ENCODE peak calls at places on chromosomes 3 and 15, in four cellular contexts. L is AG04450, O is choroid plexus epithelial cell, V is OCI-LY7. Z is an unnamed sample.

GRCh38 chr3:48564022-48564421 is 441 bp upstream of the UCN2 start:
- DNase-seq in O (peak; percentile 56), L (no peak), V (no peak), Z (no peak)

GRCh38 chr15:66603301-66604179 is 37.7 kb upstream of the LCTL start:
- DNase-seq in L (peak; percentile 39), V (peak; percentile 83), O (peak; percentile 73), Z (peak; percentile 78)

GRCh38 chr3:25291524-25291923 is 136.5 kb upstream of the RARB start:
- DNase-seq in O (no peak), V (no peak), L (no peak), Z (no peak)

GRCh38 chr15:94375997-94376396 is 144.6 kb downstream of the MCTP2 start:
- DNase-seq in V (peak; percentile 13), L (no peak), O (no peak), Z (no peak)

GRCh38 chr3:98972155-98972554 is 70.7 kb upstream of the DCBLD2 start:
- DNase-seq in L (peak; percentile 86), V (no peak), O (peak; percentile 95), Z (no peak)

GRCh38 chr3:140152851-140153640 is 218.1 kb downstream of the CLSTN2 start:
- DNase-seq in L (no peak), V (no peak), O (no peak), Z (no peak)

GRCh38 chr15:67039349-67040075 is 25.9 kb upstream of the SMAD3 start:
- DNase-seq in V (no peak), L (no peak), O (no peak), Z (no peak)

GRCh38 chr3:54857343-54857742 is 70.5 kb downstream of the LRTM1 start:
- DNase-seq in V (no peak), L (no peak), O (no peak), Z (no peak)

GRCh38 chr3:12470111-12470510 is 14.2 kb upstream of the TSEN2 start:
- DNase-seq in L (no peak), V (no peak), O (no peak), Z (no peak)

GRCh38 chr15:85865070-85865684 is 70.5 kb upstream of the KLHL25 start:
- DNase-seq in O (peak; percentile 74), V (peak; percentile 39), L (no peak), Z (peak; percentile 53)

GRCh38 chr3:162586591-162586990 is 1090.0 kb downstream of the OTOL1 start:
- DNase-seq in V (no peak), L (peak; percentile 18), O (peak; percentile 86), Z (no peak)

GRCh38 chr3:32857921-32858320 is 40.1 kb downstream of the TRIM71 start:
- DNase-seq in V (no peak), L (no peak), O (no peak), Z (no peak)

GRCh38 chr15:77021803-77022381 is 27.0 kb downstream of the PSTPIP1 start:
- DNase-seq in V (no peak), L (no peak), O (peak; percentile 62), Z (no peak)

GRCh38 chr15:83746231-83746630 is 92.3 kb downstream of the ADAMTSL3 start:
- DNase-seq in O (no peak), V (no peak), L (no peak), Z (no peak)

GRCh38 chr3:140585828-140586227 is 92.0 kb upstream of the TRIM42 start:
- DNase-seq in O (peak; percentile 86), V (no peak), L (no peak), Z (no peak)

GRCh38 chr3:42369304-42369703 is 41.1 kb downstream of the LYZL4 start:
- DNase-seq in O (peak; percentile 32), V (no peak), L (no peak), Z (peak; percentile 29)

GRCh38 chr15:43998607-43999006 is 171.8 kb downstream of the WDR76 start:
- DNase-seq in O (peak; percentile 63), L (peak; percentile 29), V (no peak), Z (no peak)

GRCh38 chr3:167941234-167941995 is 154.3 kb downstream of the GOLIM4 start:
- DNase-seq in O (peak; percentile 91), L (peak; percentile 78), V (no peak), Z (no peak)

GRCh38 chr15:94844533-94845390 is 613.4 kb downstream of the MCTP2 start:
- DNase-seq in L (no peak), V (no peak), O (peak; percentile 50), Z (no peak)

GRCh38 chr3:64975138-64975537 is 287.3 kb upstream of the ADAMTS9 start:
- DNase-seq in V (no peak), L (no peak), O (no peak), Z (no peak)

GRCh38 chr3:141959531-141959920 is 83.1 kb downstream of the ATP1B3 start:
- DNase-seq in O (no peak), L (no peak), V (no peak), Z (no peak)

GRCh38 chr3:48406443-48407431 is 23.1 kb downstream of the PLXNB1 start:
- DNase-seq in O (no peak), V (no peak), L (no peak), Z (peak; percentile 12)

GRCh38 chr3:136562031-136562430 is 190.1 kb downstream of the STAG1 start:
- DNase-seq in V (no peak), L (no peak), O (no peak), Z (no peak)

GRCh38 chr3:171286580-171287249 is 173.5 kb downstream of the TNIK start:
- DNase-seq in V (no peak), L (no peak), O (peak; percentile 70), Z (peak; percentile 28)

GRCh38 chr3:58492385-58492970 is 582 bp downstream of the KCTD6 start:
- DNase-seq in L (no peak), V (peak; percentile 70), O (no peak), Z (peak; percentile 55)

GRCh38 chr3:10437995-10438901 is 67.1 kb downstream of the ATP2B2 start:
- DNase-seq in L (peak; percentile 82), V (no peak), O (peak; percentile 88), Z (no peak)

GRCh38 chr3:43894176-43895049 is 203.7 kb downstream of the ABHD5 start:
- DNase-seq in L (peak; percentile 61), V (peak; percentile 89), O (peak; percentile 83), Z (peak; percentile 67)

GRCh38 chr3:144390786-144391185 is 419.2 kb downstream of the DIPK2A start:
- DNase-seq in O (no peak), V (no peak), L (no peak), Z (no peak)

GRCh38 chr15:69225355-69226027 is 65.1 kb downstream of the GLCE start:
- DNase-seq in O (peak; percentile 80), V (peak; percentile 9), L (no peak), Z (no peak)

GRCh38 chr3:133662256-133662773 is 574 bp upstream of the TOPBP1 start:
- DNase-seq in L (no peak), V (peak; percentile 51), O (peak; percentile 47), Z (peak; percentile 56)
- TF ChIP-seq CTCF in L (no peak), V (no peak), O (peak; percentile 40), Z (no peak)

DNA sequence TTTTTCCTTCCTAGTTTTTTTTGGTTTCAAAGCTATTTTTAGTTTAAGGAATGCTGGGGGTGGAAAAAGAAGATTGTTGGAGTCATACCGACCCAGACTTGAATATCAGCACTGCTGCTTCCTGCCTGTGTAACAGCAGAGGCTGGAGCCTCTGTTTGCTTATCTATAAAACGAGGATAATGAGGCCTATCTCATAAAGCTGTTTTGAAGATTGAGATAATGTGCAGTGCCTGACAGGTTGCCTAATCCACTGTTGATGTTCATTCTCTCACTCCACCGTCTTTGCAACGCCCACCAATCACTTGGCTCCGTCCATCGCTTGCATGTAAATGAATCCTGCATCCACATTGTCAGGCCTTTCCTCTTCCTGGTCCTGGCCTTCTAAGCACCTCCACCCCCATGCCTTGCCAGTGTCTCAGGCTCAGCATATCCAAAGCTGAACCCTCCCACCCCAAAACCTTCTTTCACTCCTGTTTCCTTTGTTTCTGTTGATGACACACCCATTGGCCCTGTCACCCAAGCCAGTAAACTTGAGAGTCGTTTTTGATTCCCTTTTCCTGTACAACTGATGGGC is 94.9 kb downstream of the MEX3B start:
- DNase-seq in V (no peak), O (peak; percentile 60), L (no peak), Z (no peak)
- TF ChIP-seq CTCF in V (no peak), O (no peak), L (no peak), Z (no peak)

GRCh38 chr15:92166029-92166428 is 227.7 kb upstream of the ST8SIA2 start:
- DNase-seq in L (no peak), V (no peak), O (no peak), Z (no peak)

GRCh38 chr15:92166751-92167412 is 226.8 kb upstream of the ST8SIA2 start:
- DNase-seq in L (no peak), O (no peak), V (no peak), Z (no peak)

GRCh38 chr15:92167413-92167950 is 226.2 kb upstream of the ST8SIA2 start:
- DNase-seq in O (no peak), L (no peak), V (no peak), Z (no peak)

GRCh38 chr15:92170897-92171296 is 222.8 kb upstream of the ST8SIA2 start:
- DNase-seq in O (no peak), L (no peak), V (no peak), Z (no peak)

DNA sequence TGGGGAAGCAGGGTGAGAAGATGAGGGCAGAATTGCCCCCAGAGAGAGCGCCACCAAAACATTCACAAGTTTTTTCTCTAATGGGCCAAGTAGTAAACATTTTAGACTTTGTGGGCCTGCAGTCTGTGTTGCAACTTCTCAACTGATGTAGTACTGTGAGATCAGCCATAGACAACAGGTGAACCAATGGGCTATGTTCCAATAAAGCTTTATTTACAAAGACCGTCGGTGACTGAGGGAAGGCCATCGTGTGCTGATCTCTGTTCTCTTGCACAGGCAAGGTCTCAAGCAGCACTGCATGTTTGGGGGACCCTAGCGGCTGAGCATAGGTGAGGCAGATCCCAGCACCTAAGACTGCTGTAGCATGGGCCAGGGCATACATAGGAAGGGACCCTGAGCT is 225.4 kb upstream of the ST8SIA2 start:
- DNase-seq in O (no peak), V (no peak), L (no peak), Z (no peak)
- TF ChIP-seq CTCF in O (no peak), V (no peak), L (no peak), Z (no peak)

DNA sequence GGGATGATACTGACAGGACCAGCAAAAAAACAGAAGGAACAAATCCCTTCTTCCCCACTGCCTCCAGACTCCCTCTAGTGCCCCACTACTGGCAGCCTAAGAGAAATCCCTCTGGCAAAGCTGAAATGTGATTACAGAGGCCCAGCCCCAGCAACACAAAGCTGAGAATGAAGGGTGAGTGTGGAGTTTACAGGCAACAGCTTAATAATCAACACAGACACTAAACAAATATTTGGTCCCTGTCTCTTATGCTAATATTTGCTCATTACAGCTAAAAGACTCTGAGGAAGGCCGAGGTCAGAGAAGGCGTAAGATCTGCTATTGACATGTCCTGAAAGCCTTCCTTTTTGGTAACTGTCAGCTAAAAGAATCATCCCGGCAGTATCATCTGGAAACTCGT is 308.5 kb upstream of the RASGRP1 start:
- DNase-seq in V (no peak), O (no peak), L (no peak), Z (no peak)
- TF ChIP-seq CTCF in V (no peak), O (no peak), L (no peak), Z (no peak)

GRCh38 chr15:31870336-31871158 is 159.8 kb upstream of the CHRNA7 start:
- DNase-seq in V (peak; percentile 90), L (no peak), O (peak; percentile 70), Z (peak; percentile 92)
- TF ChIP-seq CTCF in V (no peak), L (no peak), O (peak; percentile 8), Z (no peak)